ENCODE peak calls at places on chromosomes 1 and 21, in seven cellular contexts. J is hepatocyte, L is HCT116, X is GM23338, T is PC-3, W is SK-N-SH, K is PC-9. S is an unnamed sample.

GRCh38 chr1:163346326-163346870 is 24.6 kb downstream of the NUF2 start:
- DNase-seq in J (no peak), L (no peak), X (no peak), T (peak; percentile 41), W (no peak), K (no peak), S (no peak)

GRCh38 chr1:52402860-52403240 is 1.4 kb downstream of the ORC1 start:
- DNase-seq in J (peak; percentile 38), L (no peak), X (no peak), T (no peak), W (no peak), K (no peak), S (peak; percentile 12)

GRCh38 chr1:230166366-230167132 is 99.5 kb downstream of the GALNT2 start:
- DNase-seq in J (no peak), L (no peak), X (no peak), T (no peak), W (no peak), K (no peak), S (no peak)

GRCh38 chr1:102097451-102097850 is 100.7 kb upstream of the OLFM3 start:
- DNase-seq in J (no peak), L (no peak), X (no peak), T (peak; percentile 83), W (no peak), K (peak; percentile 48), S (no peak)

GRCh38 chr1:54996359-54996868 is 2.3 kb upstream of the BSND start:
- DNase-seq in J (peak; percentile 82), L (peak; percentile 58), X (peak; percentile 95), T (peak; percentile 84), W (peak; percentile 96), K (peak; percentile 39), S (peak; percentile 83)

GRCh38 chr1:203103201-203103600 is 17.4 kb upstream of the MYOG start:
- DNase-seq in J (no peak), L (no peak), X (no peak), T (no peak), W (no peak), K (no peak), S (no peak)

GRCh38 chr21:44664691-44665090 is 2.0 kb downstream of the KRTAP12-2 start:
- DNase-seq in J (no peak), L (no peak), X (no peak), T (no peak), W (no peak), K (no peak), S (no peak)

GRCh38 chr1:223429313-223429731 is 36.1 kb downstream of the CCDC185 start:
- DNase-seq in J (no peak), L (no peak), X (no peak), T (no peak), W (no peak), K (no peak), S (no peak)

GRCh38 chr1:42926870-42927242 is 31.8 kb downstream of the SLC2A1 start:
- DNase-seq in J (no peak), L (no peak), X (no peak), T (no peak), W (no peak), K (no peak), S (no peak)

GRCh38 chr1:8702121-8702520 is 115.3 kb downstream of the RERE start:
- DNase-seq in J (peak; percentile 58), L (no peak), X (peak; percentile 81), T (peak; percentile 90), W (peak; percentile 33), K (peak; percentile 91), S (peak; percentile 64)

GRCh38 chr1:8698012-8698411 is 119.4 kb downstream of the RERE start:
- DNase-seq in J (no peak), L (no peak), X (no peak), T (no peak), W (no peak), K (no peak), S (no peak)

GRCh38 chr1:8702848-8703810 is 114.3 kb downstream of the RERE start:
- DNase-seq in J (peak; percentile 95), L (peak; percentile 82), X (peak; percentile 94), T (peak; percentile 93), W (peak; percentile 96), K (peak; percentile 80), S (peak; percentile 93)

GRCh38 chr1:8699679-8700078 is 117.8 kb downstream of the RERE start:
- DNase-seq in J (no peak), L (no peak), X (no peak), T (no peak), W (no peak), K (no peak), S (no peak)

DNA sequence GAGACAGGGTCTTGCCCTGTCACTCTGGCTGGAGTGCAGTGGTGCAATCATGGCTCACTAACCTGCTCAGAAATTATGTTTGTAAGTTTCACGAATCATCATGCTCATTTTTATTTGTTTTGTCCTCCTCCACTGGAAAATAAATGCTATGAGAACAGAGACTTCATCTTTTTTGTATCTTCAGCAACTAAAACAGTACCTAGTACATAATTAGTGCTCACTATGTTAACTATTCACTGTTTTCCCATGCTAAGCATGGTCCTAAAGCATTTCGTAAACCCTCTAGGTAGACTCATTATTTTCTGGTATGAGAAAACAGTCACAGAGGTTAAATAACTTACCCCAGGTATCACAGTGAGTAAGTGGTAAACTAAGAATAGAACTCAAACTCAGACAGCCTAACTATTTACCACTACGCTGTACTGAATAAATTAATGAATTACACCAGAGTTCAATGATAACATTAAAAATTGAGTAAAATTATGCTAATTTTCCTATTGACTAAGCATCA is 118.4 kb downstream of the RERE start:
- DNase-seq in J (no peak), L (no peak), X (no peak), T (no peak), W (no peak), K (peak; percentile 44), S (no peak)
- H3K4me2 ChIP-seq in J (no peak overlapping the region), L (no peak overlapping the region), X (peak overlapping the region; percentile 77), T (no peak overlapping the region), W (no peak overlapping the region), K (peak overlapping the region; percentile 36), S (no peak overlapping the region)

GRCh38 chr1:18652791-18653190 is 22.1 kb downstream of the PAX7 start:
- DNase-seq in J (no peak), L (no peak), X (no peak), T (no peak), W (no peak), K (no peak), S (no peak)
- H3K27me3 ChIP-seq in J (peaks cover 98% of the 10 kb centered on the region), L (peaks cover 5% of the 10 kb centered on the region), X (peaks cover 90% of the 10 kb centered on the region), T (peaks cover 50% of the 10 kb centered on the region), W (peaks cover 29% of the 10 kb centered on the region), K (no peaks in the 10 kb centered on the region), S (peaks cover 94% of the 10 kb centered on the region)

DNA sequence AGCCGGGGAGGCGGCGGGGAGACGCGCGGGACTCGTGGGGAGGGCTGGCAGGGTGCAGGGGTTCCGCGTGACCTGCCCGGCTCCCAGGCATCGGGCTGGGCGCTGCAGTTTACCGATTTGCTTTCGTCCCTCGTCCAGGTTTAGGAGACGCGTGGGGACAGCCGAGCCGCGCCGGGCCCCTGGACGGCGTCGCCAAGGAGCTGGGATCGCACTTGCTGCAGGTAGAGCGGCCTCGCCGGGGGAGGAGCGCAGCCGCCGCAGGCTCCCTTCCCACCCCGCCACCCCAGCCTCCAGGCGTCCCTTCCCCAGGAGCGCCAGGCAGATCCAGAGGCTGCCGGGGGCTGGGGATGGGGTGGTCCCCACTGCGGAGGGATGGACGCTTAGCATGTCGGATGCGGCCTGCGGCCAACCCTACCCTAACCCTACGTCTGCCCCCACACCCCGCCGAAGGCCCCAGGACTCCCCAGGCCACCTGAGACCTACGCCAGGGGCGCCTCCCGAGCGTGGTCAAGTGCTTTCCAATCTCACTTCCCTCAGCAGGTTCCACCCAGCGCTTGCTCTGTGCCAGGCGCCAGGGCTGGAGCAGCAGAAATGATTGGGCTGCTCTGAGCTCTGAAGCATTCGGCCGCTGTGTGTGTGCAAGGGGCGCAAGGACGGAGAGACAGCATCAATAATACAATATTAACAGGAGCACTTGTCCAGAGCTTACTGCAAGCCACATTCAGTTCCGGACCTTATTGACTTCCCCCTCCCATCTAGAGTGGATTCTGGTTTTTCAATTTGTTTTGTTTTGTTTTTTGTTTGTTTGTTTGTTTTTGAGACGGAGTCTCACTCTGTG is 10.3 kb downstream of the SIM2 start:
- DNase-seq in J (no peak), L (no peak), X (peak; percentile 41), T (no peak), W (no peak), K (no peak), S (no peak)
- H3K9me2 ChIP-seq in J (no peaks in the 10 kb centered on the region), L (no peaks in the 10 kb centered on the region), X (no peaks in the 10 kb centered on the region), T (no peaks in the 10 kb centered on the region), W (no peaks in the 10 kb centered on the region), K (no peaks in the 10 kb centered on the region), S (no peaks in the 10 kb centered on the region)

GRCh38 chr1:23101101-23101827 is 67.4 kb downstream of the LUZP1 start:
- DNase-seq in J (no peak), L (no peak), X (no peak), T (peak; percentile 30), W (no peak), K (peak; percentile 81), S (no peak)

GRCh38 chr1:23098463-23099170 is 70.0 kb downstream of the LUZP1 start:
- DNase-seq in J (peak; percentile 83), L (peak; percentile 65), X (peak; percentile 89), T (peak; percentile 79), W (peak; percentile 63), K (peak; percentile 47), S (peak; percentile 56)

GRCh38 chr1:23101891-23102688 is 66.6 kb downstream of the LUZP1 start:
- DNase-seq in J (no peak), L (no peak), X (no peak), T (peak; percentile 85), W (no peak), K (peak; percentile 72), S (no peak)

GRCh38 chr1:23099171-23099536 is 69.5 kb downstream of the LUZP1 start:
- DNase-seq in J (no peak), L (no peak), X (no peak), T (no peak), W (no peak), K (no peak), S (no peak)

DNA sequence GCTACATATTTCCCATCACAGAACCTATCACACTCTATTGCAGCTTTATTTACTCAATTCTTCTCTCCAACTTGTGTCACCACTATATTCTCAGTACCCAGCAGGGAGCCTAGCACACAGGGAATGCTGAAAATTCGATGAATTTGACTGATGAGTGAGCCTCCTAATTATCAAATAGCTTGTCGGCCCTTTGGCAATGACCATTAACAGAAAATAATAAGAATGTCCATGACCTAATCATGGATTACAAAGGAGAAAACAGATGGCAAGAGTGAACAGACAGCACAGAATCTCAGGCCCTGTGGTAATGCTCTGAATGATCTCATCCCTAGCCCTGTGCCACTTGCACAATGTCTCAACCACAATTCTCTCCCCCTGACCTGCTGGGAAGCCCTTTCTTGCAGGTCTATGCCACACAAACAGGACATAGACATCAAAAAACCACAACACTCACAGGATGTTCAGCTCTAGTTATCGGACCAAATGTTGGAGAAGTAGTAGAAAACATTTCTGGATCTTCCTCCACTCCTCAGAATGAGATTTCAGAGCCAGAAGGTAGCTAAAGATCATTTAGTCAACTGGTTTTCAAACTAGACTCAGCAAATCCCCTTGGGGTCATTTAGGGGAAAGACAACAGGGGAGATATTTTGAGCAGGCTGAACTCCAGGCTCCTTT is 68.4 kb downstream of the LUZP1 start:
- DNase-seq in J (peak; percentile 37), L (no peak), X (peak; percentile 60), T (peak; percentile 81), W (peak; percentile 15), K (peak; percentile 87), S (no peak)
- H3K4me2 ChIP-seq in J (no peak overlapping the region), L (peak overlapping the region; percentile 63), X (peak overlapping the region; percentile 24), T (peak overlapping the region; percentile 62), W (peak overlapping the region; percentile 54), K (peak overlapping the region; percentile 71), S (no peak overlapping the region)